ENCODE peak calls at places on chromosomes 6 and 20, in nine cellular contexts. One of them, this sample, is unnamed.

GRCh38 chr6:27400877-27401642 is 12.5 kb downstream of the ZNF391 start:
- DNase-seq in coronary artery: no peak
- DNase-seq in prostate gland: no peak
- DNase-seq in uterus: no peak
- DNase-seq in cardiac muscle cell: no peak
- DNase-seq in WERI-Rb-1: no peak
- DNase-seq in SK-N-SH: no peak
- DNase-seq in ovary: no peak
- DNase-seq in fibroblast of lung: no peak
- DNase-seq in this sample: no peak

GRCh38 chr6:43668151-43669028 is 19.2 kb downstream of the MRPS18A start:
- DNase-seq in coronary artery: peak; percentile 79
- DNase-seq in prostate gland: peak; percentile 84
- DNase-seq in uterus: peak; percentile 54
- DNase-seq in cardiac muscle cell: peak; percentile 89
- DNase-seq in WERI-Rb-1: peak; percentile 87
- DNase-seq in SK-N-SH: peak; percentile 76
- DNase-seq in ovary: no peak
- DNase-seq in fibroblast of lung: peak; percentile 54
- DNase-seq in this sample: peak; percentile 57

GRCh38 chr6:33706136-33706725 is 5.3 kb downstream of the UQCC2 start:
- DNase-seq in coronary artery: no peak
- DNase-seq in prostate gland: no peak
- DNase-seq in uterus: no peak
- DNase-seq in cardiac muscle cell: no peak
- DNase-seq in WERI-Rb-1: no peak
- DNase-seq in SK-N-SH: no peak
- DNase-seq in ovary: no peak
- DNase-seq in fibroblast of lung: no peak
- DNase-seq in this sample: no peak

GRCh38 chr20:57612436-57612835 is 7.8 kb downstream of the ZBP1 start:
- DNase-seq in coronary artery: peak; percentile 28
- DNase-seq in prostate gland: no peak
- DNase-seq in uterus: no peak
- DNase-seq in cardiac muscle cell: no peak
- DNase-seq in WERI-Rb-1: no peak
- DNase-seq in SK-N-SH: no peak
- DNase-seq in ovary: peak; percentile 3
- DNase-seq in fibroblast of lung: no peak
- DNase-seq in this sample: no peak

GRCh38 chr6:168050861-168051586 is 28.0 kb downstream of the FRMD1 start:
- DNase-seq in coronary artery: no peak
- DNase-seq in prostate gland: no peak
- DNase-seq in uterus: no peak
- DNase-seq in cardiac muscle cell: no peak
- DNase-seq in WERI-Rb-1: no peak
- DNase-seq in SK-N-SH: no peak
- DNase-seq in ovary: no peak
- DNase-seq in fibroblast of lung: peak; percentile 31
- DNase-seq in this sample: no peak

GRCh38 chr6:105601541-105602174 is 198.8 kb upstream of the PREP start:
- DNase-seq in coronary artery: peak; percentile 87
- DNase-seq in prostate gland: peak; percentile 79
- DNase-seq in uterus: peak; percentile 71
- DNase-seq in cardiac muscle cell: no peak
- DNase-seq in WERI-Rb-1: no peak
- DNase-seq in SK-N-SH: no peak
- DNase-seq in ovary: no peak
- DNase-seq in fibroblast of lung: peak; percentile 100
- DNase-seq in this sample: peak; percentile 100

GRCh38 chr6:104229057-104229456 is 630.7 kb downstream of the HACE1 start:
- DNase-seq in coronary artery: no peak
- DNase-seq in prostate gland: peak; percentile 7
- DNase-seq in uterus: no peak
- DNase-seq in cardiac muscle cell: no peak
- DNase-seq in WERI-Rb-1: no peak
- DNase-seq in SK-N-SH: no peak
- DNase-seq in ovary: no peak
- DNase-seq in fibroblast of lung: no peak
- DNase-seq in this sample: no peak

GRCh38 chr20:46900826-46901225 is 6.2 kb downstream of the EYA2 start:
- DNase-seq in coronary artery: no peak
- DNase-seq in prostate gland: no peak
- DNase-seq in uterus: no peak
- DNase-seq in cardiac muscle cell: no peak
- DNase-seq in WERI-Rb-1: no peak
- DNase-seq in SK-N-SH: no peak
- DNase-seq in ovary: no peak
- DNase-seq in fibroblast of lung: no peak
- DNase-seq in this sample: no peak

GRCh38 chr6:143545976-143546547 is 34.5 kb upstream of the FUCA2 start:
- DNase-seq in coronary artery: no peak
- DNase-seq in prostate gland: no peak
- DNase-seq in uterus: no peak
- DNase-seq in cardiac muscle cell: no peak
- DNase-seq in WERI-Rb-1: no peak
- DNase-seq in SK-N-SH: no peak
- DNase-seq in ovary: no peak
- DNase-seq in fibroblast of lung: peak; percentile 28
- DNase-seq in this sample: no peak

GRCh38 chr20:50251383-50251748 is 60.7 kb downstream of the CEBPB start:
- DNase-seq in coronary artery: no peak
- DNase-seq in prostate gland: no peak
- DNase-seq in uterus: no peak
- DNase-seq in cardiac muscle cell: no peak
- DNase-seq in WERI-Rb-1: no peak
- DNase-seq in SK-N-SH: no peak
- DNase-seq in ovary: no peak
- DNase-seq in fibroblast of lung: no peak
- DNase-seq in this sample: no peak

GRCh38 chr20:50251992-50252491 is 61.4 kb downstream of the CEBPB start:
- DNase-seq in coronary artery: no peak
- DNase-seq in prostate gland: no peak
- DNase-seq in uterus: no peak
- DNase-seq in cardiac muscle cell: no peak
- DNase-seq in WERI-Rb-1: no peak
- DNase-seq in SK-N-SH: no peak
- DNase-seq in ovary: no peak
- DNase-seq in fibroblast of lung: peak; percentile 33
- DNase-seq in this sample: no peak

GRCh38 chr20:50254466-50255079 is 63.9 kb downstream of the CEBPB start:
- DNase-seq in coronary artery: no peak
- DNase-seq in prostate gland: no peak
- DNase-seq in uterus: no peak
- DNase-seq in cardiac muscle cell: no peak
- DNase-seq in WERI-Rb-1: no peak
- DNase-seq in SK-N-SH: no peak
- DNase-seq in ovary: no peak
- DNase-seq in fibroblast of lung: no peak
- DNase-seq in this sample: no peak

GRCh38 chr20:50250748-50251382 is 60.2 kb downstream of the CEBPB start:
- DNase-seq in coronary artery: no peak
- DNase-seq in prostate gland: no peak
- DNase-seq in uterus: no peak
- DNase-seq in cardiac muscle cell: no peak
- DNase-seq in WERI-Rb-1: no peak
- DNase-seq in SK-N-SH: no peak
- DNase-seq in ovary: no peak
- DNase-seq in fibroblast of lung: no peak
- DNase-seq in this sample: no peak

GRCh38 chr20:50252715-50253500 is 62.3 kb downstream of the CEBPB start:
- DNase-seq in coronary artery: no peak
- DNase-seq in prostate gland: no peak
- DNase-seq in uterus: no peak
- DNase-seq in cardiac muscle cell: no peak
- DNase-seq in WERI-Rb-1: no peak
- DNase-seq in SK-N-SH: no peak
- DNase-seq in ovary: no peak
- DNase-seq in fibroblast of lung: no peak
- DNase-seq in this sample: no peak
- H3K27ac ChIP-seq in coronary artery: no peak overlapping the region
- H3K27ac ChIP-seq in prostate gland: no peak overlapping the region
- H3K27ac ChIP-seq in uterus: no peak overlapping the region
- H3K27ac ChIP-seq in cardiac muscle cell: no peak overlapping the region
- H3K27ac ChIP-seq in WERI-Rb-1: no peak overlapping the region
- H3K27ac ChIP-seq in SK-N-SH: peak overlapping the region; percentile 39
- H3K27ac ChIP-seq in ovary: no peak overlapping the region
- H3K27ac ChIP-seq in fibroblast of lung: peak overlapping the region; percentile 81
- H3K27ac ChIP-seq in this sample: no peak overlapping the region

GRCh38 chr6:16355238-16355637 is 116.9 kb downstream of the GMPR start:
- DNase-seq in coronary artery: no peak
- DNase-seq in prostate gland: no peak
- DNase-seq in uterus: no peak
- DNase-seq in cardiac muscle cell: no peak
- DNase-seq in WERI-Rb-1: no peak
- DNase-seq in SK-N-SH: no peak
- DNase-seq in ovary: no peak
- DNase-seq in fibroblast of lung: no peak
- DNase-seq in this sample: no peak

GRCh38 chr6:16352821-16353438 is 114.5 kb downstream of the GMPR start:
- DNase-seq in coronary artery: no peak
- DNase-seq in prostate gland: no peak
- DNase-seq in uterus: no peak
- DNase-seq in cardiac muscle cell: no peak
- DNase-seq in WERI-Rb-1: no peak
- DNase-seq in SK-N-SH: no peak
- DNase-seq in ovary: no peak
- DNase-seq in fibroblast of lung: no peak
- DNase-seq in this sample: no peak

GRCh38 chr6:16354692-16355091 is 116.3 kb downstream of the GMPR start:
- DNase-seq in coronary artery: no peak
- DNase-seq in prostate gland: no peak
- DNase-seq in uterus: no peak
- DNase-seq in cardiac muscle cell: no peak
- DNase-seq in WERI-Rb-1: no peak
- DNase-seq in SK-N-SH: peak; percentile 61
- DNase-seq in ovary: no peak
- DNase-seq in fibroblast of lung: no peak
- DNase-seq in this sample: no peak

GRCh38 chr6:16355699-16356481 is 117.5 kb downstream of the GMPR start:
- DNase-seq in coronary artery: no peak
- DNase-seq in prostate gland: no peak
- DNase-seq in uterus: no peak
- DNase-seq in cardiac muscle cell: no peak
- DNase-seq in WERI-Rb-1: peak; percentile 28
- DNase-seq in SK-N-SH: no peak
- DNase-seq in ovary: no peak
- DNase-seq in fibroblast of lung: peak; percentile 62
- DNase-seq in this sample: no peak

GRCh38 chr6:16352258-16352635 is 113.9 kb downstream of the GMPR start:
- DNase-seq in coronary artery: no peak
- DNase-seq in prostate gland: no peak
- DNase-seq in uterus: no peak
- DNase-seq in cardiac muscle cell: no peak
- DNase-seq in WERI-Rb-1: no peak
- DNase-seq in SK-N-SH: no peak
- DNase-seq in ovary: no peak
- DNase-seq in fibroblast of lung: peak; percentile 62
- DNase-seq in this sample: no peak
- H3K27ac ChIP-seq in coronary artery: peak overlapping the region; percentile 74
- H3K27ac ChIP-seq in prostate gland: peak overlapping the region; percentile 3
- H3K27ac ChIP-seq in uterus: peak overlapping the region; percentile 88
- H3K27ac ChIP-seq in cardiac muscle cell: no peak overlapping the region
- H3K27ac ChIP-seq in WERI-Rb-1: no peak overlapping the region
- H3K27ac ChIP-seq in SK-N-SH: peak overlapping the region; percentile 54
- H3K27ac ChIP-seq in ovary: peak overlapping the region; percentile 1
- H3K27ac ChIP-seq in fibroblast of lung: peak overlapping the region; percentile 78
- H3K27ac ChIP-seq in this sample: no peak overlapping the region

DNA sequence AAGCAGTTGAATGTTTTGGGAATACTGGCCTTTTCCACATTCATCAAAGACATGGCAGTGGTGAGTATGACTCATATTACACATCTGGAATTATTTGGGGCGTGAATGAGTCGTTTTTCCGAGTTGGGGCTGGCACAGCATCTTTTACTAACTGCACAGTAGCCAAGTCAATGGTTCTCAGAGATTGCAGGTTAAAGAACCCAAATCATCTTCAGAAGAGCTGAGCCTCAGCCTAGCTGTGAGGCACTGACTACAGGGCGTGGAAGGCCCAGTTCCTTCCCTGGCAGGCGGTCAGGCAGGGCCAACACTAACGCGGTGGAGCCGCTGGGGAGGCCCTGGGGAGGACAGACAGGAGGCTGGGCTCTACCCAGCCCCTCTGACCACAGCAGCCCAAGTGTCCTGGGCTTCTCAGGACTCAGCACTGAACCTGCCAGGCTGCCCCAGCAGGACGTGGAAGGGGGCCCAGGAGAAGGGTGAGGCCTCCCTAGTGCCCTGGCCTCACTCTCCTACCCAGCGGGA is 20.1 kb upstream of the HELZ2 start:
- DNase-seq in coronary artery: no peak
- DNase-seq in prostate gland: no peak
- DNase-seq in uterus: no peak
- DNase-seq in cardiac muscle cell: no peak
- DNase-seq in WERI-Rb-1: no peak
- DNase-seq in SK-N-SH: no peak
- DNase-seq in ovary: no peak
- DNase-seq in fibroblast of lung: peak; percentile 85
- DNase-seq in this sample: no peak
- H3K27ac ChIP-seq in coronary artery: no peak overlapping the region
- H3K27ac ChIP-seq in prostate gland: no peak overlapping the region
- H3K27ac ChIP-seq in uterus: no peak overlapping the region
- H3K27ac ChIP-seq in cardiac muscle cell: no peak overlapping the region
- H3K27ac ChIP-seq in WERI-Rb-1: no peak overlapping the region
- H3K27ac ChIP-seq in SK-N-SH: no peak overlapping the region
- H3K27ac ChIP-seq in ovary: no peak overlapping the region
- H3K27ac ChIP-seq in fibroblast of lung: peak overlapping the region; percentile 72
- H3K27ac ChIP-seq in this sample: no peak overlapping the region

GRCh38 chr6:36114798-36115408 is 15.4 kb upstream of the MAPK13 start:
- DNase-seq in coronary artery: no peak
- DNase-seq in prostate gland: no peak
- DNase-seq in uterus: no peak
- DNase-seq in cardiac muscle cell: no peak
- DNase-seq in WERI-Rb-1: no peak
- DNase-seq in SK-N-SH: no peak
- DNase-seq in ovary: no peak
- DNase-seq in fibroblast of lung: no peak
- DNase-seq in this sample: no peak

GRCh38 chr6:36116480-36116879 is 13.8 kb upstream of the MAPK13 start:
- DNase-seq in coronary artery: no peak
- DNase-seq in prostate gland: no peak
- DNase-seq in uterus: no peak
- DNase-seq in cardiac muscle cell: no peak
- DNase-seq in WERI-Rb-1: peak; percentile 8
- DNase-seq in SK-N-SH: no peak
- DNase-seq in ovary: no peak
- DNase-seq in fibroblast of lung: no peak
- DNase-seq in this sample: no peak

GRCh38 chr6:36116066-36116465 is 14.2 kb upstream of the MAPK13 start:
- DNase-seq in coronary artery: no peak
- DNase-seq in prostate gland: no peak
- DNase-seq in uterus: no peak
- DNase-seq in cardiac muscle cell: no peak
- DNase-seq in WERI-Rb-1: no peak
- DNase-seq in SK-N-SH: no peak
- DNase-seq in ovary: no peak
- DNase-seq in fibroblast of lung: no peak
- DNase-seq in this sample: no peak

GRCh38 chr6:36116943-36117342 is 13.4 kb upstream of the MAPK13 start:
- DNase-seq in coronary artery: no peak
- DNase-seq in prostate gland: no peak
- DNase-seq in uterus: no peak
- DNase-seq in cardiac muscle cell: no peak
- DNase-seq in WERI-Rb-1: peak; percentile 9
- DNase-seq in SK-N-SH: no peak
- DNase-seq in ovary: no peak
- DNase-seq in fibroblast of lung: no peak
- DNase-seq in this sample: no peak

GRCh38 chr6:36115412-36115811 is 14.9 kb upstream of the MAPK13 start:
- DNase-seq in coronary artery: no peak
- DNase-seq in prostate gland: no peak
- DNase-seq in uterus: no peak
- DNase-seq in cardiac muscle cell: no peak
- DNase-seq in WERI-Rb-1: peak; percentile 6
- DNase-seq in SK-N-SH: no peak
- DNase-seq in ovary: no peak
- DNase-seq in fibroblast of lung: no peak
- DNase-seq in this sample: no peak
- H3K27ac ChIP-seq in coronary artery: no peak overlapping the region
- H3K27ac ChIP-seq in prostate gland: no peak overlapping the region
- H3K27ac ChIP-seq in uterus: no peak overlapping the region
- H3K27ac ChIP-seq in cardiac muscle cell: no peak overlapping the region
- H3K27ac ChIP-seq in WERI-Rb-1: no peak overlapping the region
- H3K27ac ChIP-seq in SK-N-SH: no peak overlapping the region
- H3K27ac ChIP-seq in ovary: no peak overlapping the region
- H3K27ac ChIP-seq in fibroblast of lung: no peak overlapping the region
- H3K27ac ChIP-seq in this sample: no peak overlapping the region